ENCODE peak calls at places on chromosome 2, in four cellular contexts. P, X, Z and G are unnamed samples. For H4K20me1, H3K4me1 and H3K27me3, the result is how much of the 10 kb centered on the place peaks cover.

GRCh38 chr2:225399509-225399908 is at the start of gene NYAP2:
- DNase-seq in X (no peak), P (no peak), Z (no peak), G (no peak)

GRCh38 chr2:110727923-110728322 is 4.5 kb upstream of the ACOXL start:
- DNase-seq in X (no peak), Z (no peak), P (no peak), G (no peak)

GRCh38 chr2:99860720-99861375 is 281.5 kb downstream of the AFF3 start:
- DNase-seq in Z (no peak), P (no peak), X (no peak), G (no peak)

GRCh38 chr2:75716406-75716805 is 5.7 kb upstream of the GCFC2 start:
- DNase-seq in P (no peak), X (no peak), Z (no peak), G (no peak)

GRCh38 chr2:55590810-55591440 is 26.5 kb downstream of the PPP4R3B start:
- DNase-seq in X (peak), Z (no peak), P (peak), G (peak)

GRCh38 chr2:42458396-42458795 is 35.4 kb downstream of the KCNG3 start:
- DNase-seq in X (no peak), Z (no peak), P (no peak), G (no peak)

GRCh38 chr2:130972410-130972809 is 120.8 kb downstream of the FAM168B start:
- DNase-seq in P (peak), X (no peak), Z (no peak), G (no peak)

GRCh38 chr2:170525566-170525900 is 189.6 kb upstream of the SP5 start:
- DNase-seq in P (peak), X (no peak), Z (peak), G (peak)

GRCh38 chr2:127080941-127081769 is 25.8 kb downstream of the BIN1 start:
- DNase-seq in Z (no peak), X (no peak), P (no peak), G (peak)

GRCh38 chr2:234881413-234882241 is 70.2 kb upstream of the SH3BP4 start:
- DNase-seq in Z (peak), X (no peak), P (peak), G (peak)

GRCh38 chr2:37833420-37833819 is 91.7 kb upstream of the RMDN2 start:
- DNase-seq in P (no peak), Z (no peak), X (no peak), G (no peak)

GRCh38 chr2:121502246-121502645 is 28.4 kb upstream of the RNU4ATAC start:
- DNase-seq in P (no peak), Z (no peak), X (no peak), G (no peak)

GRCh38 chr2:26986576-26986975 is 16.1 kb downstream of the MAPRE3 start:
- DNase-seq in Z (no peak), P (no peak), X (no peak), G (no peak)

GRCh38 chr2:171318463-171318934 is 115.3 kb downstream of the METTL8 start:
- DNase-seq in P (no peak), X (no peak), Z (no peak), G (no peak)

GRCh38 chr2:98912221-98912851 is 23.7 kb downstream of the CRACDL start:
- DNase-seq in Z (peak), X (no peak), P (peak), G (no peak)

GRCh38 chr2:145421841-145422240 is 901.9 kb upstream of the ZEB2 start:
- DNase-seq in Z (no peak), X (no peak), P (no peak), G (no peak)

GRCh38 chr2:128440087-128440665 is 121.5 kb upstream of the HS6ST1 start:
- DNase-seq in X (no peak), P (no peak), Z (no peak), G (no peak)

GRCh38 chr2:24491626-24492282 is 700 bp downstream of the NCOA1 start:
- DNase-seq in X (no peak), P (no peak), Z (peak), G (no peak)

DNA sequence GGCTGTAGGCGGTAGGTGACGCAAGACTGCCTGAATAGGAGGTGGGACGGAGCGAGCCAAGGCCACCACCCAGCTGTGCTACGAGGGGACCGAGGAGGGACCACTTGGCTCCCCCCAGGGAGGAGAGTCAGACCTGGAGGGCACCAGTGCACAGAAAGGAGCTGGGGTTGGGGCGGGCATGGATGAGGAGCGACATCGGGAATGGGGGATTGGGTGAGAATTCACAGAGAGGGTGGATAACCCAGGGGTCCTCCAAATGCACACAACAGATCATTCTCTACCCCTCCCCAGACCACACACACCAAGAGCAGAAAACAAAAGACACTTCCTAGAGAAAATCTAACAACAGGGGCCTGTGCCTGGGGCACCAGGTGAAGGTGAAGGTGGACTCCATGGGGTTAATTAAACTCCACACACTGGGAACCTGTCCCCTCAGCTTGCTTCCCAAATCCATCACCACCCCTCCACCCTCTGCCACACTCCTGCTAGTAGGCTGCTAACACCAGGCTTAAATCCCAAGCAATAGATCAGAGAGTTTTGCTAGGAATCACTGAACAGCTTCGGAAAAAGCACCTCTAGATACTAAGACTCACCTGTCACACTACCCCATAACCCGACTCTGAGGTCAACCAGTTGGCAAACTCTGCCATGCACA is 274.6 kb downstream of the EIPR1 start:
- DNase-seq in X (no peak), Z (no peak), P (no peak), G (no peak)
- H4K20me1 ChIP-seq in X (under half), Z (under half), P (under half), G (under half)

DNA sequence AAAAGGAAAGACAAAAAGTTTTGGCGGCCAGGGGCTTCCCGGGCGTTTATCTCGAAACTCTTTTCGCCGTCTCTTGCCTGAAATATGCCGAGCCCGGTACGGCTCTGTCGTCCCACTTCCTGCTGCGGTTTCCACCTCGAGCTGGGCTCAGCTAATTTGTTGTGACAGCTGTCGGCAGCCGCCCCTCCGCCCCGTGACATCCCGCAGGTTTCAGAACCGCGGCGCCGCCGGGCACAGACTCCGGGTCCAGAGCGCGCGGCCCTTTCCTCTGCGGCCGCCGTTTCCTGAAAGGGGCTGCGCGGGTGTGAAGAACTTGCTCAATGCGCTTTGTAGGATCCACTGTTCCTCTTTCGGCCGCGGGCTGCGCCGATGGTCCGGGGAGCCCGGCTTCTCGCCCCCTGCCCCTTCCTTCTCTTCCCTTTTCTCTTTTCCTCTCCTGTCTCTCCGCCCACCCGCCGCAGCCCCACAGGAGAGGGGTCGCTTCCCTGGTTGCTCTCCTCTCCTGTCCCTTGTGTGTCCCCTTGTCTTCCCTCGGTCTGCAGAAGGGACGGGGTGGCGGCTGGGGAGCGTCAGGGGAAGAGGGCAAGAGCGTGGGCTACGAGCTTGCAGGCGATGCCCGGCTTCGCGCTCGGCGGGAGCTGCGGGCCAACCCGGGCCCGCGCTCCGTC is 648 bp downstream of the ARID5A start:
- DNase-seq in X (peak), P (no peak), Z (peak), G (peak)
- H3K4me1 ChIP-seq in X (under half), P (under half), Z (under half), G (under half)

GRCh38 chr2:15745907-15746306 is 154.2 kb downstream of the DDX1 start:
- DNase-seq in X (no peak), P (no peak), Z (no peak), G (no peak)

GRCh38 chr2:15746354-15747171 is 154.9 kb downstream of the DDX1 start:
- DNase-seq in Z (no peak), P (no peak), X (no peak), G (no peak)

GRCh38 chr2:15747172-15747550 is 155.5 kb downstream of the DDX1 start:
- DNase-seq in Z (no peak), P (no peak), X (no peak), G (no peak)

GRCh38 chr2:15745329-15745728 is 153.7 kb downstream of the DDX1 start:
- DNase-seq in X (no peak), Z (no peak), P (no peak), G (no peak)

DNA sequence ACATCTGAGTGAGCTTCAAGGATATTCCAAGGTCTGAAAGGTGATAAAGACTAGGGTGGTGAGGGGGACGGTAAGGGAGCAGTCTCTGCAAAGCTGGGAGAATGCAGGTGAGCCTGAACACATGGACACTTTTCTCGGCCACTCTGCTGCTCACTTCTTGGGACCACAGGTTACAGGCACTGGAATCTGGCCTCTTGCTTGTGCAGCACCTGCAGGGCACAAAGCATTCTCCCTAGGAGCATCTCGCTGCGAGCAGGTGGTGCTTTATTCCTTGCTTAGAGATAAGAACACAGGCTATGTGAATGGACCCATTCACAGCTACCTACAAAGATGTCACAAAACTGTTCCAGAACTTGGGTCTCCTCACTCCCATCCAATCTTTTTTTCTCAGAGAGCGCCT is 153.2 kb downstream of the DDX1 start:
- DNase-seq in Z (no peak), X (no peak), P (no peak), G (no peak)
- H3K27me3 ChIP-seq in Z (under half), X (under half), P (under half), G (half or more)

DNA sequence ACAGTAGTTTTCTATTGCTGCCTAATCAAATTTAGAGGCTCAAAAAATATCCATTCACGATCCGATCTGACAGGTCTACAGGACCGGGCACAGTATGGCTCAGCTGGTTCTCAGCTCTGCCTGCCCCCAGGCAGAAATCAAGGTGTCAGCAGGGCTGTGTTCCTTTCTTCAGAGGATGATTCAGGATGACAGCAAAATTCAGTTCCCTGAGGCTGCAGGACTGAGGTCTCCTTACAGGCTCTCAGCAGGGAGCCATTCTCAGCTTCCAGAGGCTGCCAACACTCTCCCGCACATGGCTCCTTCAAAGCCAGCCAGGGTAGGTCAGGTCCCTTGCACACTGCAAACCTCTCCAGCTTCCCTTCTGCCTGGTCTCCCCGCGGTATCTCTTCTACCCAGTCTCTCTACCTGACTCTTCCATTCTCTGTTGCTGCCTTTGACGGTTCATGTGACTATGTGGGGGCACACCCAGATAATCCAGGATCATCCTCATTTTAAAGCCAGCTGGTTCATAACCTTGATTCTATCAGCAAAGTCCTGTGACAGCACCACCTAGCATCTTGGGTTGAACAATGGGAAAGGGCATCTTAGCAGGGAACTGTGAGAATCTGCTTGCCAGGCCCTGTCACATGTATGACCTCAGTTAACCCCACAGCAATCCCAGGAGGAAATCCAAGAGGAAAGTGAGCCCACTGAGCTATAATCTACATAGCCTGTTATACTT is 50.4 kb downstream of the UXS1 start:
- DNase-seq in X (no peak), Z (no peak), P (no peak), G (peak)
- H4K20me1 ChIP-seq in X (under half), Z (under half), P (under half), G (under half)

GRCh38 chr2:231644426-231644825 is 51.8 kb downstream of the TEX44 start:
- DNase-seq in Z (no peak), X (no peak), P (no peak), G (no peak)
- H3K4me1 ChIP-seq in Z (under half), X (under half), P (half or more), G (half or more)

GRCh38 chr2:218891275-218892135 is 10.9 kb downstream of the WNT10A start:
- DNase-seq in P (no peak), Z (no peak), X (no peak), G (no peak)
- H3K27me3 ChIP-seq in P (under half), Z (under half), X (under half), G (under half)